ENCODE peak calls at places on chromosomes 7 and 10, in nine cellular contexts. V is body of pancreas; H is NCI-H345; N is central memory CD8-positive, alpha-beta T cell; G is left ventricle myocardium inferior; A is stimulated activated CD8-positive, alpha-beta memory T cell treated with anti-CD3 and anti-CD28 coated beads, Interleukin-15, amount 100 ng/mL, for 24 hours; C is ovary; S is dermis microvascular lymphatic vessel endothelial cell; R is stimulated activated CD4-positive, alpha-beta T cell treated with anti-CD3 and anti-CD28 coated beads, TNF-alpha, amount 100 ng/mL, for 48 hours. L is an unnamed sample.

GRCh38 chr7:106064836-106065559 is 47.1 kb downstream of the SYPL1 start:
- DNase-seq in V (peak), H (peak), N (no peak), G (peak), A (no peak), C (peak), S (peak), R (no peak), L (peak)

GRCh38 chr7:131557521-131558385 is 1.3 kb upstream of the PODXL start:
- DNase-seq in V (peak), H (no peak), N (no peak), G (peak), A (no peak), C (peak), S (peak), R (no peak), L (peak)

GRCh38 chr7:98240961-98241673 is 10.9 kb downstream of the TECPR1 start:
- DNase-seq in V (peak), H (no peak), N (no peak), G (no peak), A (no peak), C (no peak), S (peak), R (no peak), L (peak)

GRCh38 chr10:75353183-75353582 is 48.4 kb downstream of the ZNF503 start:
- DNase-seq in V (no peak), H (no peak), N (no peak), G (no peak), A (no peak), C (peak), S (no peak), R (no peak), L (no peak)

GRCh38 chr10:70799124-70799523 is 13.9 kb upstream of the TBATA start:
- DNase-seq in V (no peak), H (no peak), N (no peak), G (no peak), A (no peak), C (no peak), S (no peak), R (no peak), L (no peak)

GRCh38 chr10:34124522-34125035 is 690.5 kb downstream of the PARD3 start:
- DNase-seq in V (no peak), H (no peak), N (no peak), G (no peak), A (no peak), C (no peak), S (peak), R (no peak), L (peak)

GRCh38 chr7:46633816-46634215 is 712.7 kb upstream of the IGFBP3 start:
- DNase-seq in V (no peak), H (no peak), N (no peak), G (no peak), A (no peak), C (no peak), S (no peak), R (no peak), L (no peak)

GRCh38 chr7:2373124-2373556 is 18.5 kb downstream of the EIF3B start:
- DNase-seq in V (peak), H (no peak), N (no peak), G (no peak), A (no peak), C (no peak), S (no peak), R (no peak), L (no peak)

GRCh38 chr10:103492655-103493261 is 747 bp upstream of the NEURL1 start:
- DNase-seq in V (no peak), H (no peak), N (no peak), G (no peak), A (no peak), C (no peak), S (no peak), R (no peak), L (no peak)

GRCh38 chr10:13957856-13958255 is 371.1 kb downstream of the PRPF18 start:
- DNase-seq in V (no peak), H (no peak), N (no peak), G (no peak), A (no peak), C (no peak), S (no peak), R (no peak), L (no peak)

GRCh38 chr10:10911471-10911921 is 106.2 kb upstream of the CELF2 start:
- DNase-seq in V (peak), H (no peak), N (no peak), G (peak), A (no peak), C (peak), S (no peak), R (no peak), L (peak)

GRCh38 chr10:133204226-133205015 is 25.6 kb upstream of the UTF1 start:
- DNase-seq in V (no peak), H (no peak), N (no peak), G (no peak), A (no peak), C (no peak), S (no peak), R (no peak), L (no peak)

GRCh38 chr7:3156508-3156907 is 112.8 kb upstream of the CARD11 start:
- DNase-seq in V (no peak), H (no peak), N (no peak), G (no peak), A (no peak), C (no peak), S (peak), R (no peak), L (no peak)

GRCh38 chr7:21844742-21845141 is 101.0 kb downstream of the CDCA7L start:
- DNase-seq in V (no peak), H (no peak), N (no peak), G (no peak), A (no peak), C (no peak), S (no peak), R (no peak), L (peak)

GRCh38 chr7:149833495-149834130 is 4.6 kb upstream of the ZNF862 start:
- DNase-seq in V (no peak), H (no peak), N (no peak), G (no peak), A (no peak), C (no peak), S (no peak), R (no peak), L (no peak)

GRCh38 chr10:106679314-106679713 is 485.2 kb downstream of the SORCS1 start:
- DNase-seq in V (no peak), H (no peak), N (no peak), G (no peak), A (no peak), C (no peak), S (no peak), R (no peak), L (no peak)

GRCh38 chr7:26949319-26949718 is 84.9 kb upstream of the SKAP2 start:
- DNase-seq in V (no peak), H (no peak), N (no peak), G (no peak), A (no peak), C (no peak), S (no peak), R (no peak), L (no peak)

GRCh38 chr7:86600506-86601290 is 43.0 kb upstream of the GRM3 start:
- DNase-seq in V (no peak), H (no peak), N (no peak), G (no peak), A (no peak), C (no peak), S (no peak), R (no peak), L (no peak)

GRCh38 chr10:44983895-44984278 is 5.3 kb upstream of the DEPP1 start:
- DNase-seq in V (peak), H (no peak), N (no peak), G (no peak), A (no peak), C (no peak), S (no peak), R (no peak), L (no peak)

GRCh38 chr10:80443531-80443974 is 10.6 kb upstream of the TSPAN14 start:
- DNase-seq in V (no peak), H (no peak), N (no peak), G (no peak), A (no peak), C (no peak), S (peak), R (no peak), L (peak)

GRCh38 chr10:13499150-13499549 is 29.7 kb downstream of the BEND7 start:
- DNase-seq in V (no peak), H (no peak), N (no peak), G (no peak), A (no peak), C (no peak), S (no peak), R (no peak), L (no peak)

L was measured in thyroid gland.